ENCODE peak calls at places on chromosomes 13 and 19, in nine cellular contexts. One of them, this sample, is unnamed.

GRCh38 chr19:8831373-8831772 is 731 bp downstream of the ZNF558 start:
- DNase-seq in lower leg skin: no peak
- DNase-seq in IMR-90: no peak
- DNase-seq in GM12891: no peak
- DNase-seq in heart left ventricle: no peak
- DNase-seq in spleen: no peak
- DNase-seq in testis: no peak
- DNase-seq in uterus: no peak
- DNase-seq in endothelial cell of umbilical vein: no peak
- DNase-seq in this sample: no peak

GRCh38 chr13:111050539-111050879 is 64.6 kb upstream of the ARHGEF7 start:
- DNase-seq in testis: no peak
- DNase-seq in endothelial cell of umbilical vein: no peak
- DNase-seq in heart left ventricle: no peak
- DNase-seq in uterus: no peak
- DNase-seq in lower leg skin: no peak
- DNase-seq in GM12891: no peak
- DNase-seq in IMR-90: no peak
- DNase-seq in spleen: no peak
- DNase-seq in this sample: no peak

GRCh38 chr19:4930664-4931063 is 21.4 kb downstream of the UHRF1 start:
- DNase-seq in GM12891: no peak
- DNase-seq in heart left ventricle: no peak
- DNase-seq in endothelial cell of umbilical vein: no peak
- DNase-seq in IMR-90: peak
- DNase-seq in spleen: no peak
- DNase-seq in uterus: no peak
- DNase-seq in testis: no peak
- DNase-seq in lower leg skin: no peak
- DNase-seq in this sample: no peak

GRCh38 chr19:4914736-4915501 is 5.6 kb downstream of the UHRF1 start:
- DNase-seq in IMR-90: peak
- DNase-seq in lower leg skin: peak
- DNase-seq in GM12891: no peak
- DNase-seq in testis: peak
- DNase-seq in heart left ventricle: peak
- DNase-seq in spleen: peak
- DNase-seq in uterus: no peak
- DNase-seq in endothelial cell of umbilical vein: peak
- DNase-seq in this sample: peak

GRCh38 chr19:21843081-21843480 is 7.1 kb upstream of the ZNF43 start:
- DNase-seq in endothelial cell of umbilical vein: no peak
- DNase-seq in uterus: no peak
- DNase-seq in heart left ventricle: no peak
- DNase-seq in spleen: no peak
- DNase-seq in GM12891: no peak
- DNase-seq in lower leg skin: no peak
- DNase-seq in testis: no peak
- DNase-seq in IMR-90: no peak
- DNase-seq in this sample: no peak

GRCh38 chr13:77300176-77301141 is 26.4 kb downstream of the MYCBP2 start:
- DNase-seq in uterus: no peak
- DNase-seq in endothelial cell of umbilical vein: peak
- DNase-seq in GM12891: no peak
- DNase-seq in lower leg skin: no peak
- DNase-seq in heart left ventricle: no peak
- DNase-seq in testis: no peak
- DNase-seq in IMR-90: peak
- DNase-seq in spleen: no peak
- DNase-seq in this sample: no peak

GRCh38 chr19:7312816-7313215 is 18.6 kb upstream of the INSR start:
- DNase-seq in endothelial cell of umbilical vein: no peak
- DNase-seq in heart left ventricle: no peak
- DNase-seq in testis: no peak
- DNase-seq in IMR-90: no peak
- DNase-seq in lower leg skin: no peak
- DNase-seq in uterus: no peak
- DNase-seq in GM12891: no peak
- DNase-seq in spleen: peak
- DNase-seq in this sample: no peak

GRCh38 chr19:51600940-51601575 is 29.1 kb downstream of the SIGLEC5 start:
- DNase-seq in spleen: peak
- DNase-seq in uterus: no peak
- DNase-seq in testis: no peak
- DNase-seq in IMR-90: no peak
- DNase-seq in lower leg skin: no peak
- DNase-seq in endothelial cell of umbilical vein: no peak
- DNase-seq in heart left ventricle: no peak
- DNase-seq in GM12891: no peak
- DNase-seq in this sample: peak

GRCh38 chr13:98285317-98285716 is 108.2 kb upstream of the RNF113B start:
- DNase-seq in GM12891: no peak
- DNase-seq in heart left ventricle: no peak
- DNase-seq in endothelial cell of umbilical vein: no peak
- DNase-seq in spleen: no peak
- DNase-seq in testis: no peak
- DNase-seq in lower leg skin: no peak
- DNase-seq in IMR-90: peak
- DNase-seq in uterus: no peak
- DNase-seq in this sample: no peak

GRCh38 chr13:71751074-71751473 is 115.9 kb downstream of the DACH1 start:
- DNase-seq in IMR-90: no peak
- DNase-seq in lower leg skin: no peak
- DNase-seq in GM12891: no peak
- DNase-seq in endothelial cell of umbilical vein: no peak
- DNase-seq in heart left ventricle: no peak
- DNase-seq in testis: no peak
- DNase-seq in uterus: no peak
- DNase-seq in spleen: no peak
- DNase-seq in this sample: no peak

GRCh38 chr13:32448224-32448623 is 20.3 kb upstream of the N4BP2L1 start:
- DNase-seq in IMR-90: no peak
- DNase-seq in uterus: no peak
- DNase-seq in lower leg skin: no peak
- DNase-seq in heart left ventricle: no peak
- DNase-seq in endothelial cell of umbilical vein: no peak
- DNase-seq in GM12891: no peak
- DNase-seq in spleen: no peak
- DNase-seq in testis: no peak
- DNase-seq in this sample: no peak

GRCh38 chr19:4754248-4754647 is 30.6 kb upstream of the DPP9 start:
- DNase-seq in heart left ventricle: no peak
- DNase-seq in lower leg skin: no peak
- DNase-seq in testis: no peak
- DNase-seq in spleen: no peak
- DNase-seq in IMR-90: peak
- DNase-seq in endothelial cell of umbilical vein: no peak
- DNase-seq in uterus: no peak
- DNase-seq in GM12891: no peak
- DNase-seq in this sample: no peak

GRCh38 chr13:20714161-20714560 is 10.7 kb downstream of the IL17D start:
- DNase-seq in spleen: no peak
- DNase-seq in uterus: no peak
- DNase-seq in IMR-90: no peak
- DNase-seq in endothelial cell of umbilical vein: no peak
- DNase-seq in GM12891: no peak
- DNase-seq in testis: no peak
- DNase-seq in heart left ventricle: peak
- DNase-seq in lower leg skin: no peak
- DNase-seq in this sample: no peak

GRCh38 chr13:31952641-31953380 is 78.8 kb upstream of the FRY start:
- DNase-seq in IMR-90: no peak
- DNase-seq in endothelial cell of umbilical vein: no peak
- DNase-seq in uterus: no peak
- DNase-seq in spleen: no peak
- DNase-seq in heart left ventricle: peak
- DNase-seq in GM12891: no peak
- DNase-seq in testis: no peak
- DNase-seq in lower leg skin: no peak
- DNase-seq in this sample: no peak

GRCh38 chr13:21100994-21101757 is 39.8 kb upstream of the LATS2 start:
- DNase-seq in heart left ventricle: no peak
- DNase-seq in endothelial cell of umbilical vein: no peak
- DNase-seq in spleen: no peak
- DNase-seq in testis: no peak
- DNase-seq in uterus: no peak
- DNase-seq in IMR-90: no peak
- DNase-seq in GM12891: no peak
- DNase-seq in lower leg skin: peak
- DNase-seq in this sample: no peak

GRCh38 chr13:48155850-48156249 is 60.9 kb upstream of the MED4 start:
- DNase-seq in GM12891: no peak
- DNase-seq in IMR-90: peak
- DNase-seq in uterus: no peak
- DNase-seq in endothelial cell of umbilical vein: peak
- DNase-seq in lower leg skin: no peak
- DNase-seq in heart left ventricle: no peak
- DNase-seq in spleen: no peak
- DNase-seq in testis: no peak
- DNase-seq in this sample: no peak

GRCh38 chr13:48818495-48818961 is 157.2 kb upstream of the FNDC3A start:
- DNase-seq in endothelial cell of umbilical vein: peak
- DNase-seq in IMR-90: peak
- DNase-seq in lower leg skin: no peak
- DNase-seq in testis: no peak
- DNase-seq in GM12891: no peak
- DNase-seq in uterus: no peak
- DNase-seq in heart left ventricle: no peak
- DNase-seq in spleen: no peak
- DNase-seq in this sample: no peak

GRCh38 chr19:31214086-31214485 is 135.2 kb downstream of the TSHZ3 start:
- DNase-seq in endothelial cell of umbilical vein: peak
- DNase-seq in spleen: peak
- DNase-seq in testis: peak
- DNase-seq in uterus: peak
- DNase-seq in GM12891: no peak
- DNase-seq in lower leg skin: peak
- DNase-seq in IMR-90: peak
- DNase-seq in heart left ventricle: peak
- DNase-seq in this sample: no peak

DNA sequence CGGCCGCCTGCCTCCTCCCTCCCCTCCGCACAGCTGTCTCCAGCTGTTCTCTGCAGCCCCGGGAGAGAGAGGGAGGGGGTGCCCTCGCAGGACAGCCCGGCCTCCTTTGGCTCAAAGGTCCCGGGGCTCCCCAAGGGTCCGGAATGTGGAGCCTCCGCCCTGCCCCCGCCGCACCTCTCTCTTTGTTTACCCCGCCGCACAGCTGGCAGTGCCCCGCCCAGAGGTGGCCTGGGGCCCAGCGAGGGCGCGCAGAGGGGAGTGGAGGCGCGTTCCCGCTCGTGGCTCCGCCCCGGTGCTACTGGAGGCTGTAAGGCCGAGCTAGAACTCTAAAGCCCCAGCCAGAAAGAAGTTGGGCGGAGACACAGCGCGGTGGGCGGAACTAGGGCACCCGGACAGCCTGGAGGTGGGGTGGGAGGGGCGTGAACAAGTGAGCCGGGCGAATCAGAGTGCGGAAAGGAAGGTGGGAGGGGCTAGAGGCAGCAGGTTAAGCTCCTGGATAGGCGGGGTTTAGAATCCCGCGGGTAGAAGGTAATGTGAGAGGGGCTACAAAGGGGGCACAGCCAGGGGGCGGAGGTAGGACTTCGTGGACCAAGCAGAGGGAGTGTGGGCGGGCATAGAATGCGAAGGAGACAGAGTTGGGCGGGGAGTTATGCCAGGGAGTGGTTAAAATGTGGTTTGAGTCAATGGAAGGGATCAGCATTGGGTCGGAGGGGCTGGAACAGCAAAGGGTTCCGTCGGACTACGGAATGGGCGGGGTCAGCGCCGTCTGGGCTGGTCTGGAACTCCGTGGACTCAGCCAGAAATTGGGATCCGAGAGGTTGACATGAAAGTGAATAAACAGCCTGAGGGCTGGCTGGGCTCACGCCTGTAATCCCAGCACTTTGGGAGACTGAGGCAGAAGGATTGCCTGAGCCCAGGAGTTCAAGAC is 2.8 kb downstream of the LTBP4 start:
- DNase-seq in testis: peak
- DNase-seq in endothelial cell of umbilical vein: peak
- DNase-seq in heart left ventricle: peak
- DNase-seq in spleen: peak
- DNase-seq in uterus: peak
- DNase-seq in GM12891: peak
- DNase-seq in lower leg skin: peak
- DNase-seq in IMR-90: peak
- DNase-seq in this sample: peak
- TF ChIP-seq POLR2A in testis: no peak
- TF ChIP-seq POLR2A in endothelial cell of umbilical vein: no peak
- TF ChIP-seq POLR2A in heart left ventricle: peak
- TF ChIP-seq POLR2A in spleen: no peak
- TF ChIP-seq POLR2A in uterus: peak
- TF ChIP-seq POLR2A in GM12891: no peak
- TF ChIP-seq POLR2A in lower leg skin: no peak
- TF ChIP-seq POLR2A in IMR-90: no peak
- TF ChIP-seq POLR2A in this sample: peak

GRCh38 chr13:112113355-112113754 is 46.4 kb downstream of the SOX1 start:
- DNase-seq in spleen: no peak
- DNase-seq in uterus: no peak
- DNase-seq in IMR-90: no peak
- DNase-seq in heart left ventricle: no peak
- DNase-seq in endothelial cell of umbilical vein: no peak
- DNase-seq in testis: no peak
- DNase-seq in lower leg skin: no peak
- DNase-seq in GM12891: no peak
- DNase-seq in this sample: no peak
- TF ChIP-seq POLR2A in spleen: no peak
- TF ChIP-seq POLR2A in uterus: no peak
- TF ChIP-seq POLR2A in IMR-90: no peak
- TF ChIP-seq POLR2A in heart left ventricle: no peak
- TF ChIP-seq POLR2A in endothelial cell of umbilical vein: no peak
- TF ChIP-seq POLR2A in testis: no peak
- TF ChIP-seq POLR2A in lower leg skin: no peak
- TF ChIP-seq POLR2A in GM12891: no peak
- TF ChIP-seq POLR2A in this sample: no peak

DNA sequence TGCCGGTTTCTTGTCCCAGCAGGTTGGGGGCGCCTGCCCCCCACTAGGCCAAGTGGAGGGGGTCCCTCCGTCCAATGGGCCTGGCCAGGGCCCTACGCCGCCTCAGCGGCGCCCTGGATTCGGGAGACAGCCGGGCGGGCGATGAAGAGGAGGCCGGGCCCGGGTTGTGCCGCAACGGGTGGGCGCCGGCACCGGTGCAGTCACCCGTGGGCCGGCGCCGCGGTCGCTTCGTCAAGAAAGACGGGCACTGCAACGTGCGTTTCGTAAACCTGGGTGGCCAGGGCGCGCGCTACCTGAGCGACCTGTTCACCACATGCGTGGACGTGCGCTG is 6.2 kb downstream of the KCNJ14 start:
- DNase-seq in heart left ventricle: peak
- DNase-seq in testis: no peak
- DNase-seq in lower leg skin: no peak
- DNase-seq in endothelial cell of umbilical vein: no peak
- DNase-seq in GM12891: no peak
- DNase-seq in spleen: no peak
- DNase-seq in IMR-90: no peak
- DNase-seq in uterus: no peak
- DNase-seq in this sample: peak
- TF ChIP-seq POLR2A in heart left ventricle: no peak
- TF ChIP-seq POLR2A in testis: no peak
- TF ChIP-seq POLR2A in lower leg skin: no peak
- TF ChIP-seq POLR2A in endothelial cell of umbilical vein: no peak
- TF ChIP-seq POLR2A in GM12891: no peak
- TF ChIP-seq POLR2A in spleen: no peak
- TF ChIP-seq POLR2A in IMR-90: no peak
- TF ChIP-seq POLR2A in uterus: no peak
- TF ChIP-seq POLR2A in this sample: no peak

GRCh38 chr19:16585808-16586476 is 13.7 kb upstream of the SLC35E1 start:
- DNase-seq in heart left ventricle: no peak
- DNase-seq in testis: no peak
- DNase-seq in IMR-90: peak
- DNase-seq in lower leg skin: no peak
- DNase-seq in spleen: no peak
- DNase-seq in GM12891: no peak
- DNase-seq in endothelial cell of umbilical vein: no peak
- DNase-seq in uterus: no peak
- DNase-seq in this sample: peak
- TF ChIP-seq POLR2A in heart left ventricle: no peak
- TF ChIP-seq POLR2A in testis: no peak
- TF ChIP-seq POLR2A in IMR-90: no peak
- TF ChIP-seq POLR2A in lower leg skin: no peak
- TF ChIP-seq POLR2A in spleen: no peak
- TF ChIP-seq POLR2A in GM12891: peak
- TF ChIP-seq POLR2A in endothelial cell of umbilical vein: no peak
- TF ChIP-seq POLR2A in uterus: no peak
- TF ChIP-seq POLR2A in this sample: no peak